ENCODE peak calls at places on chromosomes 4 and X, in six cellular contexts. One of them, this sample, is unnamed.

GRCh38 chr4:182179105-182179504 is 64.1 kb upstream of the TENM3 start:
- DNase-seq in erythroblast: no peak
- DNase-seq in stimulated activated CD8-positive, alpha-beta memory T cell treated with anti-CD3 and anti-CD28 coated beads, Interleukin-2, amount 100 ng/mL, for 48 hours: no peak
- DNase-seq in glutamatergic neuron: peak; percentile 22
- DNase-seq in kidney tubule cell: no peak
- DNase-seq in stomach: no peak
- DNase-seq in this sample: peak; percentile 45

GRCh38 chrX:2697306-2697705 is 6.2 kb downstream of the CD99 start:
- DNase-seq in stomach: no peak
- DNase-seq in erythroblast: no peak
- DNase-seq in stimulated activated CD8-positive, alpha-beta memory T cell treated with anti-CD3 and anti-CD28 coated beads, Interleukin-2, amount 100 ng/mL, for 48 hours: no peak
- DNase-seq in kidney tubule cell: no peak
- DNase-seq in glutamatergic neuron: no peak
- DNase-seq in this sample: no peak

GRCh38 chrX:323721-324628 is 5.4 kb upstream of the GTPBP6 start:
- DNase-seq in stomach: peak; percentile 60
- DNase-seq in glutamatergic neuron: peak; percentile 81
- DNase-seq in kidney tubule cell: peak; percentile 77
- DNase-seq in erythroblast: no peak
- DNase-seq in stimulated activated CD8-positive, alpha-beta memory T cell treated with anti-CD3 and anti-CD28 coated beads, Interleukin-2, amount 100 ng/mL, for 48 hours: no peak
- DNase-seq in this sample: peak; percentile 66

GRCh38 chr4:60389636-60390035 is 810.5 kb upstream of the ADGRL3 start:
- DNase-seq in kidney tubule cell: no peak
- DNase-seq in stimulated activated CD8-positive, alpha-beta memory T cell treated with anti-CD3 and anti-CD28 coated beads, Interleukin-2, amount 100 ng/mL, for 48 hours: no peak
- DNase-seq in erythroblast: no peak
- DNase-seq in glutamatergic neuron: no peak
- DNase-seq in stomach: no peak
- DNase-seq in this sample: no peak

GRCh38 chrX:74297766-74298165 is 6.2 kb upstream of the ZCCHC13 start:
- DNase-seq in glutamatergic neuron: no peak
- DNase-seq in erythroblast: no peak
- DNase-seq in stimulated activated CD8-positive, alpha-beta memory T cell treated with anti-CD3 and anti-CD28 coated beads, Interleukin-2, amount 100 ng/mL, for 48 hours: no peak
- DNase-seq in stomach: no peak
- DNase-seq in kidney tubule cell: no peak
- DNase-seq in this sample: no peak

GRCh38 chrX:311156-312129 is 7.2 kb downstream of the GTPBP6 start:
- DNase-seq in glutamatergic neuron: no peak
- DNase-seq in erythroblast: no peak
- DNase-seq in kidney tubule cell: no peak
- DNase-seq in stimulated activated CD8-positive, alpha-beta memory T cell treated with anti-CD3 and anti-CD28 coated beads, Interleukin-2, amount 100 ng/mL, for 48 hours: no peak
- DNase-seq in stomach: no peak
- DNase-seq in this sample: no peak

GRCh38 chr4:82785248-82786003 is 13.2 kb downstream of the SCD5 start:
- DNase-seq in glutamatergic neuron: no peak
- DNase-seq in kidney tubule cell: peak; percentile 88
- DNase-seq in stomach: no peak
- DNase-seq in stimulated activated CD8-positive, alpha-beta memory T cell treated with anti-CD3 and anti-CD28 coated beads, Interleukin-2, amount 100 ng/mL, for 48 hours: no peak
- DNase-seq in erythroblast: no peak
- DNase-seq in this sample: no peak

GRCh38 chr4:124887738-124888137 is 175.2 kb upstream of the ANKRD50 start:
- DNase-seq in erythroblast: no peak
- DNase-seq in stomach: no peak
- DNase-seq in stimulated activated CD8-positive, alpha-beta memory T cell treated with anti-CD3 and anti-CD28 coated beads, Interleukin-2, amount 100 ng/mL, for 48 hours: no peak
- DNase-seq in kidney tubule cell: no peak
- DNase-seq in glutamatergic neuron: no peak
- DNase-seq in this sample: no peak

GRCh38 chrX:13776387-13776786 is 40.5 kb downstream of the GPM6B start:
- DNase-seq in kidney tubule cell: no peak
- DNase-seq in stomach: no peak
- DNase-seq in stimulated activated CD8-positive, alpha-beta memory T cell treated with anti-CD3 and anti-CD28 coated beads, Interleukin-2, amount 100 ng/mL, for 48 hours: no peak
- DNase-seq in glutamatergic neuron: no peak
- DNase-seq in erythroblast: no peak
- DNase-seq in this sample: no peak

GRCh38 chrX:33142331-33142730 is 69.0 kb downstream of the DMD start:
- DNase-seq in stomach: no peak
- DNase-seq in glutamatergic neuron: no peak
- DNase-seq in erythroblast: no peak
- DNase-seq in kidney tubule cell: no peak
- DNase-seq in stimulated activated CD8-positive, alpha-beta memory T cell treated with anti-CD3 and anti-CD28 coated beads, Interleukin-2, amount 100 ng/mL, for 48 hours: no peak
- DNase-seq in this sample: no peak

GRCh38 chr4:149296503-149296902 is 519.1 kb downstream of the IQCM start:
- DNase-seq in stomach: no peak
- DNase-seq in erythroblast: no peak
- DNase-seq in glutamatergic neuron: no peak
- DNase-seq in stimulated activated CD8-positive, alpha-beta memory T cell treated with anti-CD3 and anti-CD28 coated beads, Interleukin-2, amount 100 ng/mL, for 48 hours: no peak
- DNase-seq in kidney tubule cell: peak; percentile 81
- DNase-seq in this sample: no peak

GRCh38 chr4:182795446-182796238 is 121.5 kb downstream of the DCTD start:
- DNase-seq in glutamatergic neuron: no peak
- DNase-seq in stimulated activated CD8-positive, alpha-beta memory T cell treated with anti-CD3 and anti-CD28 coated beads, Interleukin-2, amount 100 ng/mL, for 48 hours: no peak
- DNase-seq in erythroblast: no peak
- DNase-seq in kidney tubule cell: no peak
- DNase-seq in stomach: peak; percentile 44
- DNase-seq in this sample: no peak

GRCh38 chrX:47814853-47815252 is 21.8 kb upstream of the ZNF81 start:
- DNase-seq in stomach: no peak
- DNase-seq in stimulated activated CD8-positive, alpha-beta memory T cell treated with anti-CD3 and anti-CD28 coated beads, Interleukin-2, amount 100 ng/mL, for 48 hours: no peak
- DNase-seq in erythroblast: peak; percentile 67
- DNase-seq in kidney tubule cell: no peak
- DNase-seq in glutamatergic neuron: no peak
- DNase-seq in this sample: no peak

GRCh38 chr4:13705521-13706035 is 78.1 kb upstream of the BOD1L1 start:
- DNase-seq in glutamatergic neuron: no peak
- DNase-seq in stimulated activated CD8-positive, alpha-beta memory T cell treated with anti-CD3 and anti-CD28 coated beads, Interleukin-2, amount 100 ng/mL, for 48 hours: no peak
- DNase-seq in erythroblast: no peak
- DNase-seq in stomach: no peak
- DNase-seq in kidney tubule cell: peak; percentile 96
- DNase-seq in this sample: peak; percentile 24

GRCh38 chr4:133865606-133866327 is 335.8 kb downstream of the PABPC4L start:
- DNase-seq in stomach: no peak
- DNase-seq in stimulated activated CD8-positive, alpha-beta memory T cell treated with anti-CD3 and anti-CD28 coated beads, Interleukin-2, amount 100 ng/mL, for 48 hours: no peak
- DNase-seq in glutamatergic neuron: no peak
- DNase-seq in kidney tubule cell: peak; percentile 94
- DNase-seq in erythroblast: peak; percentile 18
- DNase-seq in this sample: no peak

GRCh38 chr4:80005863-80006262 is 67.2 kb downstream of the ANTXR2 start:
- DNase-seq in stomach: no peak
- DNase-seq in glutamatergic neuron: no peak
- DNase-seq in stimulated activated CD8-positive, alpha-beta memory T cell treated with anti-CD3 and anti-CD28 coated beads, Interleukin-2, amount 100 ng/mL, for 48 hours: no peak
- DNase-seq in kidney tubule cell: peak; percentile 78
- DNase-seq in erythroblast: peak; percentile 26
- DNase-seq in this sample: no peak

GRCh38 chr4:69147334-69147733 is 51.1 kb downstream of the UGT2B7 start:
- DNase-seq in erythroblast: no peak
- DNase-seq in stimulated activated CD8-positive, alpha-beta memory T cell treated with anti-CD3 and anti-CD28 coated beads, Interleukin-2, amount 100 ng/mL, for 48 hours: no peak
- DNase-seq in kidney tubule cell: no peak
- DNase-seq in glutamatergic neuron: no peak
- DNase-seq in stomach: no peak
- DNase-seq in this sample: no peak

GRCh38 chr4:18389118-18389517 is 367.6 kb upstream of the LCORL start:
- DNase-seq in erythroblast: no peak
- DNase-seq in kidney tubule cell: no peak
- DNase-seq in stomach: no peak
- DNase-seq in glutamatergic neuron: no peak
- DNase-seq in stimulated activated CD8-positive, alpha-beta memory T cell treated with anti-CD3 and anti-CD28 coated beads, Interleukin-2, amount 100 ng/mL, for 48 hours: no peak
- DNase-seq in this sample: no peak

GRCh38 chr4:153174821-153175567 is 29.2 kb upstream of the TRIM2 start:
- DNase-seq in erythroblast: no peak
- DNase-seq in kidney tubule cell: no peak
- DNase-seq in stimulated activated CD8-positive, alpha-beta memory T cell treated with anti-CD3 and anti-CD28 coated beads, Interleukin-2, amount 100 ng/mL, for 48 hours: no peak
- DNase-seq in glutamatergic neuron: no peak
- DNase-seq in stomach: no peak
- DNase-seq in this sample: no peak

This sample was measured in SK-N-SH.